ENCODE peak calls at places on chromosomes 3 and 15, in ten cellular contexts. R, Z, M, E, D, C, P, H, W and Q are unnamed samples.
A peak's percentile ranks its signal among the peaks of the same experiment; 100 is the strongest.

GRCh38 chr3:11603628-11604027 is 40.1 kb downstream of the VGLL4 start:
- DNase-seq in R (no peak), Z (no peak), M (no peak), E (peak; percentile 94), D (no peak), C (no peak), P (peak; percentile 83), H (peak; percentile 72), W (no peak), Q (peak; percentile 86)

GRCh38 chr15:82585072-82585471 is 44.8 kb upstream of the RPS17 start:
- DNase-seq in R (no peak), Z (no peak), M (no peak), E (peak; percentile 54), D (no peak), C (no peak), P (no peak), H (peak; percentile 16), W (peak; percentile 19), Q (no peak)

GRCh38 chr15:39628131-39628482 is 47.2 kb downstream of the THBS1 start:
- DNase-seq in R (no peak), Z (peak; percentile 56), M (no peak), E (no peak), D (no peak), C (no peak), P (no peak), H (no peak), W (no peak), Q (no peak)

GRCh38 chr3:58691997-58692396 is 25.4 kb upstream of the FAM3D start:
- DNase-seq in R (no peak), Z (no peak), M (no peak), E (peak; percentile 36), D (no peak), C (no peak), P (no peak), H (no peak), W (peak; percentile 12), Q (no peak)

GRCh38 chr15:94075349-94075748 is 156.0 kb upstream of the MCTP2 start:
- DNase-seq in R (peak; percentile 76), Z (no peak), M (no peak), E (peak; percentile 47), D (no peak), C (no peak), P (peak; percentile 84), H (no peak), W (no peak), Q (peak; percentile 80)

GRCh38 chr3:129353589-129353941 is 74.9 kb downstream of the EFCAB12 start:
- DNase-seq in R (no peak), Z (no peak), M (no peak), E (no peak), D (no peak), C (no peak), P (no peak), H (no peak), W (no peak), Q (no peak)

GRCh38 chr3:189142527-189142926 is 29.2 kb upstream of the TPRG1 start:
- DNase-seq in R (no peak), Z (no peak), M (no peak), E (no peak), D (no peak), C (peak; percentile 46), P (no peak), H (no peak), W (peak; percentile 17), Q (no peak)

GRCh38 chr3:18046531-18046930 is 304.1 kb upstream of the TBC1D5 start:
- DNase-seq in R (no peak), Z (no peak), M (no peak), E (no peak), D (no peak), C (no peak), P (no peak), H (no peak), W (no peak), Q (no peak)

GRCh38 chr3:152969557-152970300 is 134.8 kb downstream of the P2RY1 start:
- DNase-seq in R (no peak), Z (peak; percentile 18), M (no peak), E (no peak), D (no peak), C (peak; percentile 91), P (no peak), H (peak; percentile 14), W (peak; percentile 56), Q (no peak)

GRCh38 chr15:57500979-57501576 is 90.6 kb upstream of the MYZAP start:
- DNase-seq in R (no peak), Z (no peak), M (no peak), E (no peak), D (no peak), C (peak; percentile 33), P (no peak), H (no peak), W (no peak), Q (no peak)

GRCh38 chr15:70478251-70478990 is 284.9 kb downstream of the UACA start:
- DNase-seq in R (peak; percentile 36), Z (no peak), M (no peak), E (no peak), D (no peak), C (no peak), P (peak; percentile 52), H (no peak), W (no peak), Q (peak; percentile 43)

GRCh38 chr15:69114231-69114937 is 46.1 kb upstream of the GLCE start:
- DNase-seq in R (no peak), Z (no peak), M (no peak), E (no peak), D (no peak), C (peak; percentile 16), P (no peak), H (no peak), W (peak; percentile 39), Q (no peak)

GRCh38 chr3:197088370-197088769 is 58.8 kb upstream of the MELTF start:
- DNase-seq in R (no peak), Z (no peak), M (no peak), E (no peak), D (no peak), C (no peak), P (no peak), H (no peak), W (no peak), Q (no peak)

GRCh38 chr3:197080344-197080743 is 50.7 kb upstream of the MELTF start:
- DNase-seq in R (no peak), Z (no peak), M (no peak), E (no peak), D (no peak), C (no peak), P (no peak), H (no peak), W (no peak), Q (no peak)

GRCh38 chr3:197082871-197083270 is 53.3 kb upstream of the MELTF start:
- DNase-seq in R (no peak), Z (no peak), M (no peak), E (peak; percentile 49), D (no peak), C (no peak), P (no peak), H (no peak), W (no peak), Q (no peak)

GRCh38 chr3:197085137-197085536 is 55.5 kb upstream of the MELTF start:
- DNase-seq in R (no peak), Z (no peak), M (no peak), E (no peak), D (no peak), C (no peak), P (no peak), H (no peak), W (no peak), Q (no peak)

GRCh38 chr3:197083486-197083885 is 53.9 kb upstream of the MELTF start:
- DNase-seq in R (no peak), Z (no peak), M (no peak), E (peak; percentile 75), D (no peak), C (peak; percentile 88), P (peak; percentile 18), H (peak; percentile 17), W (peak; percentile 69), Q (no peak)
- H3K36me3 ChIP-seq in R (peaks cover 4% of the 10 kb centered on the region), Z (peaks cover 23% of the 10 kb centered on the region), M (peaks cover 4% of the 10 kb centered on the region), E (no peaks in the 10 kb centered on the region), D (no peaks in the 10 kb centered on the region), C (no peaks in the 10 kb centered on the region), P (no peaks in the 10 kb centered on the region), H (no peaks in the 10 kb centered on the region), W (peaks cover 18% of the 10 kb centered on the region), Q (no peaks in the 10 kb centered on the region)

GRCh38 chr15:80978685-80979084 is 10.9 kb downstream of the MESD start:
- DNase-seq in R (no peak), Z (no peak), M (no peak), E (peak; percentile 43), D (no peak), C (peak; percentile 45), P (no peak), H (no peak), W (no peak), Q (no peak)

GRCh38 chr15:80976851-80977250 is 12.8 kb downstream of the MESD start:
- DNase-seq in R (no peak), Z (no peak), M (no peak), E (no peak), D (no peak), C (no peak), P (no peak), H (no peak), W (no peak), Q (no peak)

GRCh38 chr15:80974914-80975313 is 14.7 kb downstream of the MESD start:
- DNase-seq in R (no peak), Z (no peak), M (no peak), E (no peak), D (no peak), C (no peak), P (no peak), H (no peak), W (no peak), Q (no peak)

GRCh38 chr15:80979538-80980200 is 9.9 kb downstream of the MESD start:
- DNase-seq in R (no peak), Z (no peak), M (no peak), E (no peak), D (no peak), C (no peak), P (no peak), H (no peak), W (no peak), Q (no peak)

GRCh38 chr15:80977627-80978036 is 12.0 kb downstream of the MESD start:
- DNase-seq in R (peak; percentile 46), Z (peak; percentile 35), M (peak; percentile 74), E (peak; percentile 61), D (no peak), C (peak; percentile 47), P (peak; percentile 45), H (no peak), W (no peak), Q (peak; percentile 75)
- TF ChIP-seq CTCF in R (peak; percentile 66), Z (peak; percentile 65), M (peak; percentile 61), E (peak; percentile 55), D (peak; percentile 13), C (peak; percentile 79), P (peak; percentile 62), H (peak; percentile 73), W (peak; percentile 27), Q (peak; percentile 45)

GRCh38 chr15:90230071-90230494 is 3.7 kb downstream of the CIB1 start:
- DNase-seq in R (peak; percentile 65), Z (no peak), M (no peak), E (no peak), D (peak; percentile 95), C (no peak), P (no peak), H (no peak), W (no peak), Q (no peak)
- H3K36me3 ChIP-seq in R (peaks cover 67% of the 10 kb centered on the region), Z (peaks cover 47% of the 10 kb centered on the region), M (peaks cover 59% of the 10 kb centered on the region), E (peaks cover 17% of the 10 kb centered on the region), D (peaks cover 33% of the 10 kb centered on the region), C (peaks cover 24% of the 10 kb centered on the region), P (no peaks in the 10 kb centered on the region), H (peaks cover 23% of the 10 kb centered on the region), W (peaks cover 32% of the 10 kb centered on the region), Q (peaks cover 65% of the 10 kb centered on the region)

GRCh38 chr3:174596447-174596982 is 262.6 kb upstream of the NAALADL2 start:
- DNase-seq in R (no peak), Z (no peak), M (no peak), E (no peak), D (no peak), C (no peak), P (no peak), H (no peak), W (no peak), Q (no peak)

GRCh38 chr3:174598885-174599439 is 260.2 kb upstream of the NAALADL2 start:
- DNase-seq in R (no peak), Z (no peak), M (no peak), E (no peak), D (no peak), C (no peak), P (no peak), H (no peak), W (no peak), Q (no peak)
- TF ChIP-seq CTCF in R (no peak), Z (no peak), M (no peak), E (no peak), D (no peak), C (no peak), P (no peak), H (no peak), W (no peak), Q (no peak)